ENCODE peak calls at places on chromosomes 2 and 18, in nine cellular contexts. One of them, this sample, is unnamed.

GRCh38 chr2:180644709-180645108 is 335.7 kb upstream of the UBE2E3 start:
- DNase-seq in LoVo: peak; percentile 49
- DNase-seq in NCI-H1436: no peak
- DNase-seq in CD4-positive, alpha-beta T cell: no peak
- DNase-seq in activated T-cell treated with anti-CD3 and anti-CD28 coated beads for 1 hour: no peak
- DNase-seq in astrocyte of the spinal cord: peak; percentile 68
- DNase-seq in neural progenitor cell: no peak
- DNase-seq in adrenal gland: no peak
- DNase-seq in stimulated activated naive CD8-positive, alpha-beta T cell treated with anti-CD3 and anti-CD28 coated beads, Interleukin-15, amount 100 ng/mL, for 72 hours: no peak
- DNase-seq in this sample: no peak

GRCh38 chr2:16123881-16124780 is 183.8 kb downstream of the MYCN start:
- DNase-seq in stimulated activated naive CD8-positive, alpha-beta T cell treated with anti-CD3 and anti-CD28 coated beads, Interleukin-15, amount 100 ng/mL, for 72 hours: no peak
- DNase-seq in adrenal gland: no peak
- DNase-seq in CD4-positive, alpha-beta T cell: no peak
- DNase-seq in NCI-H1436: no peak
- DNase-seq in astrocyte of the spinal cord: no peak
- DNase-seq in activated T-cell treated with anti-CD3 and anti-CD28 coated beads for 1 hour: no peak
- DNase-seq in LoVo: no peak
- DNase-seq in neural progenitor cell: no peak
- DNase-seq in this sample: no peak

GRCh38 chr2:238096311-238097011 is 3.7 kb upstream of the ESPNL start:
- DNase-seq in neural progenitor cell: peak; percentile 41
- DNase-seq in stimulated activated naive CD8-positive, alpha-beta T cell treated with anti-CD3 and anti-CD28 coated beads, Interleukin-15, amount 100 ng/mL, for 72 hours: no peak
- DNase-seq in CD4-positive, alpha-beta T cell: no peak
- DNase-seq in adrenal gland: no peak
- DNase-seq in activated T-cell treated with anti-CD3 and anti-CD28 coated beads for 1 hour: no peak
- DNase-seq in LoVo: no peak
- DNase-seq in astrocyte of the spinal cord: peak; percentile 17
- DNase-seq in NCI-H1436: no peak
- DNase-seq in this sample: no peak

GRCh38 chr18:9516437-9517064 is 41.2 kb downstream of the RALBP1 start:
- DNase-seq in CD4-positive, alpha-beta T cell: no peak
- DNase-seq in astrocyte of the spinal cord: peak; percentile 55
- DNase-seq in stimulated activated naive CD8-positive, alpha-beta T cell treated with anti-CD3 and anti-CD28 coated beads, Interleukin-15, amount 100 ng/mL, for 72 hours: no peak
- DNase-seq in neural progenitor cell: peak; percentile 47
- DNase-seq in NCI-H1436: peak; percentile 60
- DNase-seq in activated T-cell treated with anti-CD3 and anti-CD28 coated beads for 1 hour: no peak
- DNase-seq in adrenal gland: no peak
- DNase-seq in LoVo: peak; percentile 54
- DNase-seq in this sample: peak; percentile 6

GRCh38 chr2:74092236-74092635 is 55.5 kb downstream of the BOLA3 start:
- DNase-seq in adrenal gland: no peak
- DNase-seq in stimulated activated naive CD8-positive, alpha-beta T cell treated with anti-CD3 and anti-CD28 coated beads, Interleukin-15, amount 100 ng/mL, for 72 hours: no peak
- DNase-seq in astrocyte of the spinal cord: peak; percentile 35
- DNase-seq in NCI-H1436: no peak
- DNase-seq in CD4-positive, alpha-beta T cell: no peak
- DNase-seq in LoVo: no peak
- DNase-seq in neural progenitor cell: no peak
- DNase-seq in activated T-cell treated with anti-CD3 and anti-CD28 coated beads for 1 hour: no peak
- DNase-seq in this sample: no peak

GRCh38 chr2:229445501-229446294 is 174.6 kb upstream of the PID1 start:
- DNase-seq in CD4-positive, alpha-beta T cell: no peak
- DNase-seq in adrenal gland: peak; percentile 20
- DNase-seq in neural progenitor cell: no peak
- DNase-seq in stimulated activated naive CD8-positive, alpha-beta T cell treated with anti-CD3 and anti-CD28 coated beads, Interleukin-15, amount 100 ng/mL, for 72 hours: no peak
- DNase-seq in LoVo: no peak
- DNase-seq in astrocyte of the spinal cord: peak; percentile 86
- DNase-seq in NCI-H1436: no peak
- DNase-seq in activated T-cell treated with anti-CD3 and anti-CD28 coated beads for 1 hour: no peak
- DNase-seq in this sample: no peak

GRCh38 chr2:14634885-14635871 is 2.7 kb downstream of the LRATD1 start:
- DNase-seq in adrenal gland: peak; percentile 86
- DNase-seq in activated T-cell treated with anti-CD3 and anti-CD28 coated beads for 1 hour: no peak
- DNase-seq in stimulated activated naive CD8-positive, alpha-beta T cell treated with anti-CD3 and anti-CD28 coated beads, Interleukin-15, amount 100 ng/mL, for 72 hours: no peak
- DNase-seq in CD4-positive, alpha-beta T cell: no peak
- DNase-seq in neural progenitor cell: peak; percentile 67
- DNase-seq in astrocyte of the spinal cord: peak; percentile 75
- DNase-seq in NCI-H1436: no peak
- DNase-seq in LoVo: peak; percentile 50
- DNase-seq in this sample: no peak

GRCh38 chr2:230905448-230906430 is 19.3 kb downstream of the GPR55 start:
- DNase-seq in stimulated activated naive CD8-positive, alpha-beta T cell treated with anti-CD3 and anti-CD28 coated beads, Interleukin-15, amount 100 ng/mL, for 72 hours: peak; percentile 93
- DNase-seq in NCI-H1436: no peak
- DNase-seq in adrenal gland: no peak
- DNase-seq in neural progenitor cell: peak; percentile 43
- DNase-seq in astrocyte of the spinal cord: peak; percentile 23
- DNase-seq in CD4-positive, alpha-beta T cell: peak; percentile 74
- DNase-seq in activated T-cell treated with anti-CD3 and anti-CD28 coated beads for 1 hour: peak; percentile 72
- DNase-seq in LoVo: peak; percentile 39
- DNase-seq in this sample: no peak

GRCh38 chr2:238747557-238747956 is 100.3 kb upstream of the TWIST2 start:
- DNase-seq in adrenal gland: no peak
- DNase-seq in LoVo: no peak
- DNase-seq in CD4-positive, alpha-beta T cell: no peak
- DNase-seq in activated T-cell treated with anti-CD3 and anti-CD28 coated beads for 1 hour: no peak
- DNase-seq in stimulated activated naive CD8-positive, alpha-beta T cell treated with anti-CD3 and anti-CD28 coated beads, Interleukin-15, amount 100 ng/mL, for 72 hours: no peak
- DNase-seq in neural progenitor cell: no peak
- DNase-seq in NCI-H1436: no peak
- DNase-seq in astrocyte of the spinal cord: no peak
- DNase-seq in this sample: no peak

GRCh38 chr2:206800501-206801416 is 35.4 kb downstream of the FASTKD2 start:
- DNase-seq in neural progenitor cell: peak; percentile 83
- DNase-seq in astrocyte of the spinal cord: peak; percentile 81
- DNase-seq in LoVo: peak; percentile 52
- DNase-seq in adrenal gland: peak; percentile 63
- DNase-seq in CD4-positive, alpha-beta T cell: peak; percentile 13
- DNase-seq in stimulated activated naive CD8-positive, alpha-beta T cell treated with anti-CD3 and anti-CD28 coated beads, Interleukin-15, amount 100 ng/mL, for 72 hours: peak; percentile 48
- DNase-seq in activated T-cell treated with anti-CD3 and anti-CD28 coated beads for 1 hour: peak; percentile 14
- DNase-seq in NCI-H1436: peak; percentile 79
- DNase-seq in this sample: peak; percentile 21

GRCh38 chr2:9331704-9332103 is 91.6 kb downstream of the ITGB1BP1 start:
- DNase-seq in activated T-cell treated with anti-CD3 and anti-CD28 coated beads for 1 hour: no peak
- DNase-seq in adrenal gland: no peak
- DNase-seq in astrocyte of the spinal cord: peak; percentile 45
- DNase-seq in stimulated activated naive CD8-positive, alpha-beta T cell treated with anti-CD3 and anti-CD28 coated beads, Interleukin-15, amount 100 ng/mL, for 72 hours: no peak
- DNase-seq in neural progenitor cell: no peak
- DNase-seq in CD4-positive, alpha-beta T cell: no peak
- DNase-seq in NCI-H1436: no peak
- DNase-seq in LoVo: no peak
- DNase-seq in this sample: no peak

GRCh38 chr18:63591725-63592124 is 4.6 kb downstream of the SERPINB13 start:
- DNase-seq in astrocyte of the spinal cord: no peak
- DNase-seq in NCI-H1436: no peak
- DNase-seq in neural progenitor cell: no peak
- DNase-seq in stimulated activated naive CD8-positive, alpha-beta T cell treated with anti-CD3 and anti-CD28 coated beads, Interleukin-15, amount 100 ng/mL, for 72 hours: no peak
- DNase-seq in LoVo: no peak
- DNase-seq in activated T-cell treated with anti-CD3 and anti-CD28 coated beads for 1 hour: no peak
- DNase-seq in adrenal gland: no peak
- DNase-seq in CD4-positive, alpha-beta T cell: no peak
- DNase-seq in this sample: no peak

GRCh38 chr2:112483047-112483473 is 1.1 kb downstream of the TTL start:
- DNase-seq in NCI-H1436: peak; percentile 23
- DNase-seq in stimulated activated naive CD8-positive, alpha-beta T cell treated with anti-CD3 and anti-CD28 coated beads, Interleukin-15, amount 100 ng/mL, for 72 hours: no peak
- DNase-seq in adrenal gland: peak; percentile 29
- DNase-seq in LoVo: peak; percentile 42
- DNase-seq in activated T-cell treated with anti-CD3 and anti-CD28 coated beads for 1 hour: no peak
- DNase-seq in CD4-positive, alpha-beta T cell: no peak
- DNase-seq in neural progenitor cell: peak; percentile 32
- DNase-seq in astrocyte of the spinal cord: peak; percentile 57
- DNase-seq in this sample: no peak

GRCh38 chr18:63346031-63346430 is 21.0 kb downstream of the KDSR start:
- DNase-seq in stimulated activated naive CD8-positive, alpha-beta T cell treated with anti-CD3 and anti-CD28 coated beads, Interleukin-15, amount 100 ng/mL, for 72 hours: no peak
- DNase-seq in CD4-positive, alpha-beta T cell: no peak
- DNase-seq in NCI-H1436: no peak
- DNase-seq in activated T-cell treated with anti-CD3 and anti-CD28 coated beads for 1 hour: no peak
- DNase-seq in LoVo: peak; percentile 12
- DNase-seq in adrenal gland: peak; percentile 68
- DNase-seq in neural progenitor cell: no peak
- DNase-seq in astrocyte of the spinal cord: no peak
- DNase-seq in this sample: no peak

GRCh38 chr2:20611844-20612356 is 39.0 kb downstream of the HS1BP3 start:
- DNase-seq in NCI-H1436: no peak
- DNase-seq in neural progenitor cell: no peak
- DNase-seq in activated T-cell treated with anti-CD3 and anti-CD28 coated beads for 1 hour: no peak
- DNase-seq in adrenal gland: no peak
- DNase-seq in stimulated activated naive CD8-positive, alpha-beta T cell treated with anti-CD3 and anti-CD28 coated beads, Interleukin-15, amount 100 ng/mL, for 72 hours: no peak
- DNase-seq in CD4-positive, alpha-beta T cell: no peak
- DNase-seq in LoVo: no peak
- DNase-seq in astrocyte of the spinal cord: no peak
- DNase-seq in this sample: no peak

GRCh38 chr2:1784986-1785617 is 40.8 kb upstream of the PXDN start:
- DNase-seq in neural progenitor cell: no peak
- DNase-seq in LoVo: no peak
- DNase-seq in stimulated activated naive CD8-positive, alpha-beta T cell treated with anti-CD3 and anti-CD28 coated beads, Interleukin-15, amount 100 ng/mL, for 72 hours: no peak
- DNase-seq in CD4-positive, alpha-beta T cell: no peak
- DNase-seq in NCI-H1436: no peak
- DNase-seq in activated T-cell treated with anti-CD3 and anti-CD28 coated beads for 1 hour: no peak
- DNase-seq in astrocyte of the spinal cord: no peak
- DNase-seq in adrenal gland: no peak
- DNase-seq in this sample: no peak

GRCh38 chr2:179275280-179276013 is 10.8 kb upstream of the SESTD1 start:
- DNase-seq in stimulated activated naive CD8-positive, alpha-beta T cell treated with anti-CD3 and anti-CD28 coated beads, Interleukin-15, amount 100 ng/mL, for 72 hours: no peak
- DNase-seq in astrocyte of the spinal cord: peak; percentile 27
- DNase-seq in LoVo: peak; percentile 49
- DNase-seq in neural progenitor cell: no peak
- DNase-seq in NCI-H1436: no peak
- DNase-seq in activated T-cell treated with anti-CD3 and anti-CD28 coated beads for 1 hour: no peak
- DNase-seq in CD4-positive, alpha-beta T cell: no peak
- DNase-seq in adrenal gland: no peak
- DNase-seq in this sample: no peak

GRCh38 chr2:35871672-35872071 is 483.9 kb upstream of the CRIM1 start:
- DNase-seq in NCI-H1436: no peak
- DNase-seq in LoVo: peak; percentile 11
- DNase-seq in activated T-cell treated with anti-CD3 and anti-CD28 coated beads for 1 hour: no peak
- DNase-seq in CD4-positive, alpha-beta T cell: no peak
- DNase-seq in astrocyte of the spinal cord: no peak
- DNase-seq in adrenal gland: no peak
- DNase-seq in stimulated activated naive CD8-positive, alpha-beta T cell treated with anti-CD3 and anti-CD28 coated beads, Interleukin-15, amount 100 ng/mL, for 72 hours: no peak
- DNase-seq in neural progenitor cell: no peak
- DNase-seq in this sample: no peak

GRCh38 chr18:61333746-61334490 is 688 bp downstream of the CDH20 start:
- DNase-seq in stimulated activated naive CD8-positive, alpha-beta T cell treated with anti-CD3 and anti-CD28 coated beads, Interleukin-15, amount 100 ng/mL, for 72 hours: no peak
- DNase-seq in CD4-positive, alpha-beta T cell: no peak
- DNase-seq in LoVo: no peak
- DNase-seq in astrocyte of the spinal cord: peak; percentile 29
- DNase-seq in adrenal gland: peak; percentile 6
- DNase-seq in NCI-H1436: peak; percentile 5
- DNase-seq in activated T-cell treated with anti-CD3 and anti-CD28 coated beads for 1 hour: no peak
- DNase-seq in neural progenitor cell: peak; percentile 61
- DNase-seq in this sample: no peak

GRCh38 chr2:3100386-3100785 is 277.2 kb downstream of the EIPR1 start:
- DNase-seq in LoVo: no peak
- DNase-seq in CD4-positive, alpha-beta T cell: no peak
- DNase-seq in activated T-cell treated with anti-CD3 and anti-CD28 coated beads for 1 hour: no peak
- DNase-seq in adrenal gland: no peak
- DNase-seq in NCI-H1436: no peak
- DNase-seq in stimulated activated naive CD8-positive, alpha-beta T cell treated with anti-CD3 and anti-CD28 coated beads, Interleukin-15, amount 100 ng/mL, for 72 hours: no peak
- DNase-seq in neural progenitor cell: no peak
- DNase-seq in astrocyte of the spinal cord: no peak
- DNase-seq in this sample: no peak